ENCODE peak calls at places on chromosomes 5 and 9, in five cellular contexts. Y is fibroblast of mammary gland, I is fibroblast of pulmonary artery, P is endothelial cell, T is tibial artery. S is an unnamed sample.

GRCh38 chr9:88874391-88874790 is 116.9 kb upstream of the S1PR3 start:
- DNase-seq in T (no peak), P (no peak), Y (no peak), I (peak; percentile 6), S (no peak)

GRCh38 chr9:83701769-83702168 is 6.0 kb downstream of the UBQLN1 start:
- DNase-seq in P (no peak), Y (peak; percentile 84), I (peak; percentile 65), T (no peak), S (no peak)

GRCh38 chr5:33401482-33402390 is 39.0 kb upstream of the TARS1 start:
- DNase-seq in P (peak; percentile 8), I (peak; percentile 65), T (no peak), Y (peak; percentile 68), S (peak; percentile 9)

GRCh38 chr5:167440846-167441245 is 850.6 kb upstream of the WWC1 start:
- DNase-seq in Y (no peak), P (no peak), I (no peak), T (no peak), S (no peak)

GRCh38 chr5:74200560-74200959 is 440.0 kb downstream of the ENC1 start:
- DNase-seq in I (no peak), Y (no peak), T (no peak), P (no peak), S (peak; percentile 34)

GRCh38 chr5:15525679-15526275 is 25.8 kb downstream of the FBXL7 start:
- DNase-seq in I (peak; percentile 55), P (no peak), Y (peak; percentile 63), T (no peak), S (no peak)

GRCh38 chr5:367358-368130 is 46.0 kb downstream of the AHRR start:
- DNase-seq in Y (no peak), I (no peak), T (peak; percentile 44), P (no peak), S (no peak)

GRCh38 chr9:114153761-114154596 is 1.4 kb upstream of the COL27A1 start:
- DNase-seq in Y (no peak), I (no peak), T (no peak), P (peak; percentile 23), S (peak; percentile 49)

GRCh38 chr5:172502969-172503368 is 48.6 kb upstream of the SH3PXD2B start:
- DNase-seq in Y (peak; percentile 6), P (no peak), T (peak; percentile 33), I (no peak), S (no peak)

GRCh38 chr5:6785161-6785860 is 72.1 kb downstream of the TENT4A start:
- DNase-seq in T (no peak), I (no peak), P (no peak), Y (no peak), S (no peak)

GRCh38 chr9:135494791-135495559 is 5.5 kb upstream of the MRPS2 start:
- DNase-seq in T (peak; percentile 55), P (no peak), I (no peak), Y (no peak), S (no peak)

GRCh38 chr9:68599826-68600225 is 59.1 kb upstream of the TMEM252 start:
- DNase-seq in T (no peak), P (no peak), Y (no peak), I (no peak), S (no peak)

GRCh38 chr9:37295178-37295577 is 127.3 kb upstream of the GRHPR start:
- DNase-seq in P (no peak), I (no peak), T (no peak), Y (no peak), S (no peak)

GRCh38 chr5:78360674-78361225 is 333 bp downstream of the SCAMP1 start:
- DNase-seq in I (no peak), Y (no peak), P (peak; percentile 37), T (peak; percentile 78), S (peak; percentile 69)

GRCh38 chr5:14465086-14465485 is 116.5 kb upstream of the OTULINL start:
- DNase-seq in P (no peak), I (peak; percentile 44), T (no peak), Y (peak; percentile 81), S (no peak)

GRCh38 chr5:116378007-116378831 is 196.4 kb downstream of the SEMA6A start:
- DNase-seq in I (no peak), P (no peak), T (no peak), Y (no peak), S (no peak)

GRCh38 chr5:73630760-73631159 is 4.8 kb downstream of the ARHGEF28 start:
- DNase-seq in I (no peak), Y (no peak), T (no peak), P (no peak), S (no peak)

GRCh38 chr5:111744455-111744854 is 12.5 kb downstream of the NREP start:
- DNase-seq in I (no peak), P (no peak), Y (no peak), T (no peak), S (no peak)

GRCh38 chr5:8756498-8757084 is 789.3 kb downstream of the SEMA5A start:
- DNase-seq in Y (peak; percentile 67), I (peak; percentile 78), P (peak; percentile 22), T (no peak), S (peak; percentile 9)

GRCh38 chr9:38641985-38642864 is 21.8 kb upstream of the ANKRD18A start:
- DNase-seq in T (no peak), Y (peak; percentile 44), I (peak; percentile 80), P (peak; percentile 28), S (peak; percentile 13)

GRCh38 chr9:83199240-83199639 is 136.3 kb upstream of the RASEF start:
- DNase-seq in T (no peak), I (peak; percentile 77), Y (peak; percentile 40), P (peak; percentile 31), S (peak; percentile 37)

GRCh38 chr5:84113246-84114118 is 271.2 kb downstream of the EDIL3 start:
- DNase-seq in P (no peak), Y (no peak), I (no peak), T (no peak), S (peak; percentile 27)

GRCh38 chr9:32345243-32345642 is 39.2 kb upstream of the ACO1 start:
- DNase-seq in T (no peak), Y (no peak), P (no peak), I (no peak), S (no peak)

GRCh38 chr5:11912-12311 is 80.1 kb upstream of the PLEKHG4B start:
- DNase-seq in P (no peak), T (no peak), Y (peak; percentile 14), I (peak; percentile 14), S (no peak)

GRCh38 chr9:138074516-138074915 is 196.9 kb downstream of the CACNA1B start:
- DNase-seq in I (no peak), T (peak; percentile 46), Y (no peak), P (no peak), S (no peak)

GRCh38 chr9:69785757-69786156 is 25.9 kb upstream of the PTAR1 start:
- DNase-seq in T (no peak), P (no peak), I (peak; percentile 53), Y (peak; percentile 77), S (no peak)

GRCh38 chr9:109906766-109907382 is 126.9 kb downstream of the PALM2AKAP2 start:
- DNase-seq in T (no peak), I (peak; percentile 54), P (no peak), Y (peak; percentile 30), S (no peak)

GRCh38 chr5:13745508-13745907 is 199.0 kb downstream of the DNAH5 start:
- DNase-seq in T (no peak), Y (peak; percentile 31), I (no peak), P (no peak), S (no peak)

GRCh38 chr9:16705121-16705604 is 165.3 kb downstream of the BNC2 start:
- DNase-seq in T (peak; percentile 91), I (peak; percentile 99), P (peak; percentile 45), Y (peak; percentile 100), S (peak; percentile 50)

GRCh38 chr5:15322426-15322825 is 177.6 kb upstream of the FBXL7 start:
- DNase-seq in T (no peak), P (no peak), Y (no peak), I (no peak), S (no peak)

GRCh38 chr5:73867344-73868335 is 241.6 kb downstream of the ARHGEF28 start:
- DNase-seq in Y (peak; percentile 34), P (no peak), T (no peak), I (peak; percentile 46), S (no peak)

DNA sequence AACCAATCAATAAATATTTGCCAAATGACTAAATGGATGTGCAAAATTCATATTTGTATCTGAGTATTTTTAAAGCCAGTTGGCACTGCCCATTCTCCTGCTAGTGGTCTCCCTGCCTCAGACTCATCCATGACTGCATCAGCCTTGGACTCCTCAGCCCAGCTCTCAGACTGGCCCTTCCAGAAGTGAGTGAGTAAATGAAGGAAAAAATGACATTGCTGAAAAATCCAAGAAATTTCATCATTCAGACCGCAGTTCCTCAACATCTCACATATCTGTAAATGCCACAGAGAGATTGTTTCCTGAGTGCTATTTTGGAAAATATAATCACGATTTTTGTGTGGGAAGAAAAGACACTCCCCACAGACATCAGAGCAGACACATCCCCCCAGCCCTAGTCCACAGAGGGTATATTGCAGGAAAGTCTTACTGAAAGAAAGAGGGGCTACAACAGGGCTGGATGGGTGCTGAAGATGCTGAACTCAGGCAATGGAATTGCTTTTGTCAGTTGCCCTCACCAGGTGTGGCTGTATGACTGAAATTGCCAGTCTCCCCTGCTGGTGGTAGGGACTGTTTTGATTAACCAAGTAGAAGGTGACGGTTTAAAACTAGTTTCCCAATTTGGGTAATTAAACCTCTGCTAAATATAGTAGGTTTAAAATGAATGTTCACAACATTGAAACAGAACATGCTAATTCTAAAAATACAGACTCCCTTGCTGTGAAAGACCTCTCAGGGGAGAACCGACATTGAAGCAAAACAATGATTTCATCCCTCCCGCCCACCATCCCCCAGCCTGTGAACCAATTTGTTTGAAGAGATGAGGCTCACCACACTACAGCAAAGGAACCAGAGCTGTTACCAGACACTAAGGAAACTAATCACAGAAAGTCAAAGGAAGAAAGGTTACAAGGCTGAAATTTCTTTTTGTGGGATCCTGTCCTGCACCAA is 158.8 kb downstream of the DEPDC1B start:
- DNase-seq in T (no peak), P (no peak), I (peak; percentile 71), Y (peak; percentile 72), S (no peak)
- TF ChIP-seq CTCF in T (no peak), P (no peak), I (no peak), Y (no peak), S (no peak)

GRCh38 chr9:105725370-105725769 is 31.0 kb downstream of the TMEM38B start:
- DNase-seq in P (no peak), Y (no peak), T (no peak), I (no peak), S (no peak)
- TF ChIP-seq CTCF in P (no peak), Y (no peak), T (no peak), I (no peak), S (no peak)

GRCh38 chr5:81052325-81052724 is 92.2 kb downstream of the RASGRF2 start:
- DNase-seq in Y (no peak), T (no peak), P (no peak), I (no peak), S (no peak)
- TF ChIP-seq CTCF in Y (no peak), T (no peak), P (no peak), I (no peak), S (no peak)

DNA sequence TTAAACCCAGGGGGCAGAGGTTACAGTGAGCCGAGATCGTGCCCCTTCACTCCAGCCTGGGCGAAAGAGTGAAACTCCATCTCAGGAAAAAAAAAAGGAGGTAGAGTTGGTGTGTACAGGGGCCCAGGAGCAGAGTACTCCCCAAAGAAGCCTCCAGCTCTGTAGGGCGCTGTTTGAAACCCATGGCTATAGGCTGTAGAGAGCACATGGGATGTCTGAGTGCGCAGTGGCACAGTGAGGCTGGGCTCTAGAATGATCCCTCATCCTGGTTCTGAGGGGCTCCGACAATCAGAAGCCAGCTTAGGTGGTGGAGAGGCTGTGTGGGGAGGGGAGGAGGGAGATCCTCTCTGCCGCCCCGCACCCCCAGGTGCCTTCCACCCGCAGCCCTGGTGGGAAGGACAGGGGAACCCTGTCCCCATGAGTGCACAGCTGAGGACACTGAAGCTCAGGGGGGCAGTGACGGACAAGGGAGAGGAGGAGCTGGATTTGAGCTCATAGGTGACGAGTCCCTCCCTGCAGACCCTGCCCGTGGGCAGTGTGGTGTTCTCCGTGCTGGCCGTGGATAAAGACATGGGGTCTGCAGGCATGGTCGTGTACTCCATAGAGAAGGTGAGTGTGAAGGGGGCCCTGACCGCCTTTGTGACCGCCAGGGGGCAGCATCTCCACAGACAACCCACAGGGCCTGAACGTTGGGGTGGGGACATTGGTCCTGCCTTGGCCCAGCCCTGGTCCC is 24.6 kb downstream of the CDHR2 start:
- DNase-seq in P (peak; percentile 81), T (no peak), I (peak; percentile 51), Y (peak; percentile 39), S (peak; percentile 86)
- TF ChIP-seq CTCF in P (peak; percentile 73), T (peak; percentile 63), I (peak; percentile 84), Y (peak; percentile 72), S (peak; percentile 90)